ENCODE peak calls at places on chromosome 1, in seven cellular contexts. T is H9, V is IMR-90, M is neuronal stem cell, O is mesenchymal stem cell, D is trophoblast cell, H is H1. C is an unnamed sample.

GRCh38 chr1:92747735-92748134 is 37.2 kb downstream of the EVI5 start:
- DNase-seq in T (no peak), V (peak; percentile 28), M (no peak), O (peak; percentile 24), D (no peak), H (no peak), C (no peak)

GRCh38 chr1:243950166-243950565 is 100.1 kb upstream of the AKT3 start:
- DNase-seq in T (no peak), V (peak; percentile 94), M (no peak), O (peak; percentile 85), D (peak; percentile 61), H (peak; percentile 10), C (peak; percentile 62)

GRCh38 chr1:24875257-24875656 is 54.8 kb downstream of the RUNX3 start:
- DNase-seq in T (no peak), V (no peak), M (no peak), O (no peak), D (no peak), H (no peak), C (no peak)

GRCh38 chr1:160083968-160084770 is 2.8 kb downstream of the KCNJ9 start:
- DNase-seq in T (peak; percentile 92), V (no peak), M (no peak), O (peak; percentile 33), D (peak; percentile 93), H (peak; percentile 94), C (peak; percentile 88)

GRCh38 chr1:180151508-180151907 is 3.2 kb upstream of the QSOX1 start:
- DNase-seq in T (no peak), V (peak; percentile 95), M (no peak), O (peak; percentile 53), D (peak; percentile 83), H (no peak), C (no peak)

GRCh38 chr1:14599787-14600186 is 1.3 kb downstream of the KAZN start:
- DNase-seq in T (no peak), V (no peak), M (no peak), O (no peak), D (no peak), H (no peak), C (no peak)

GRCh38 chr1:235423214-235423652 is 56.0 kb downstream of the TBCE start:
- DNase-seq in T (no peak), V (no peak), M (no peak), O (no peak), D (no peak), H (no peak), C (no peak)

GRCh38 chr1:185998391-185998790 is 264.2 kb downstream of the HMCN1 start:
- DNase-seq in T (no peak), V (no peak), M (no peak), O (no peak), D (no peak), H (no peak), C (peak; percentile 38)

GRCh38 chr1:66996018-66996682 is 57.8 kb downstream of the SLC35D1 start:
- DNase-seq in T (peak; percentile 57), V (peak; percentile 77), M (peak; percentile 45), O (peak; percentile 72), D (peak; percentile 80), H (peak; percentile 58), C (peak; percentile 75)

GRCh38 chr1:61301824-61302652 is 219.7 kb downstream of the NFIA start:
- DNase-seq in T (no peak), V (peak; percentile 80), M (no peak), O (peak; percentile 63), D (no peak), H (no peak), C (no peak)

GRCh38 chr1:200411406-200412257 is 1.8 kb upstream of the ZNF281 start:
- DNase-seq in T (peak; percentile 93), V (no peak), M (no peak), O (no peak), D (no peak), H (peak; percentile 80), C (peak; percentile 96)

GRCh38 chr1:29179641-29180184 is 2.0 kb downstream of the SRSF4 start:
- DNase-seq in T (no peak), V (no peak), M (no peak), O (peak; percentile 40), D (no peak), H (no peak), C (no peak)

GRCh38 chr1:168285419-168285790 is 4.7 kb downstream of the TBX19 start:
- DNase-seq in T (no peak), V (no peak), M (no peak), O (no peak), D (no peak), H (no peak), C (peak; percentile 41)

GRCh38 chr1:184504012-184504694 is 117.3 kb downstream of the C1orf21 start:
- DNase-seq in T (no peak), V (no peak), M (no peak), O (no peak), D (peak; percentile 50), H (no peak), C (peak; percentile 43)

GRCh38 chr1:187630653-187631380 is 802.1 kb downstream of the PLA2G4A start:
- DNase-seq in T (peak; percentile 65), V (no peak), M (no peak), O (no peak), D (peak; percentile 2), H (no peak), C (peak; percentile 11)

GRCh38 chr1:22780696-22781095 is 70.1 kb downstream of the EPHB2 start:
- DNase-seq in T (peak; percentile 94), V (peak; percentile 16), M (peak; percentile 73), O (peak; percentile 29), D (peak; percentile 86), H (peak; percentile 91), C (peak; percentile 79)

GRCh38 chr1:89660086-89660946 is 27.4 kb downstream of the LRRC8C start:
- DNase-seq in T (no peak), V (peak; percentile 20), M (no peak), O (no peak), D (no peak), H (no peak), C (no peak)

GRCh38 chr1:6261615-6261995 is 707 bp upstream of the GPR153 start:
- DNase-seq in T (peak; percentile 75), V (no peak), M (no peak), O (no peak), D (no peak), H (no peak), C (peak; percentile 58)

GRCh38 chr1:173663159-173663558 is 6.5 kb downstream of the ANKRD45 start:
- DNase-seq in T (no peak), V (no peak), M (no peak), O (no peak), D (no peak), H (no peak), C (no peak)

GRCh38 chr1:106699436-106699835 is 357.0 kb upstream of the PRMT6 start:
- DNase-seq in T (no peak), V (no peak), M (no peak), O (no peak), D (no peak), H (no peak), C (no peak)

GRCh38 chr1:228842094-228842775 is 107.0 kb downstream of the RHOU start:
- DNase-seq in T (no peak), V (peak; percentile 90), M (no peak), O (peak; percentile 88), D (peak; percentile 86), H (no peak), C (peak; percentile 93)

GRCh38 chr1:44407430-44408180 is 2.5 kb downstream of the RNF220 start:
- DNase-seq in T (peak; percentile 49), V (no peak), M (no peak), O (peak; percentile 18), D (no peak), H (peak; percentile 77), C (peak; percentile 40)

GRCh38 chr1:150212070-150212469 is 23.8 kb downstream of the ANP32E start:
- DNase-seq in T (no peak), V (no peak), M (no peak), O (no peak), D (no peak), H (no peak), C (no peak)

GRCh38 chr1:62294211-62294610 is 25.0 kb downstream of the KANK4 start:
- DNase-seq in T (peak; percentile 59), V (no peak), M (no peak), O (no peak), D (peak; percentile 44), H (no peak), C (peak; percentile 69)

GRCh38 chr1:68361511-68361910 is 88.2 kb downstream of the RPE65 start:
- DNase-seq in T (no peak), V (peak; percentile 17), M (no peak), O (no peak), D (no peak), H (no peak), C (no peak)

GRCh38 chr1:151553659-151554058 is 13.6 kb downstream of the TUFT1 start:
- DNase-seq in T (no peak), V (peak; percentile 75), M (no peak), O (peak; percentile 32), D (no peak), H (no peak), C (no peak)

GRCh38 chr1:151556052-151556451 is 15.9 kb downstream of the TUFT1 start:
- DNase-seq in T (no peak), V (no peak), M (no peak), O (no peak), D (no peak), H (no peak), C (no peak)
- H2AK5ac ChIP-seq in T (no peak overlapping the region), V (no peak overlapping the region), M (no peak overlapping the region), O (no peak overlapping the region), D (no peak overlapping the region), H (no peak overlapping the region), C (no peak overlapping the region)

GRCh38 chr1:238241607-238242006 is 350.9 kb upstream of the ZP4 start:
- DNase-seq in T (no peak), V (no peak), M (no peak), O (no peak), D (no peak), H (no peak), C (no peak)
- H4K8ac ChIP-seq in T (no peak overlapping the region), V (no peak overlapping the region), M (no peak overlapping the region), O (no peak overlapping the region), D (no peak overlapping the region), H (no peak overlapping the region), C (no peak overlapping the region)

GRCh38 chr1:9183898-9184297 is 50.7 kb upstream of the H6PD start:
- DNase-seq in T (no peak), V (no peak), M (no peak), O (peak; percentile 44), D (no peak), H (no peak), C (peak; percentile 42)
- H3K18ac ChIP-seq in T (no peak overlapping the region), V (no peak overlapping the region), M (peak overlapping the region; percentile 4), O (no peak overlapping the region), D (no peak overlapping the region), H (no peak overlapping the region), C (no peak overlapping the region)

GRCh38 chr1:77412794-77413530 is 131.1 kb downstream of the AK5 start:
- DNase-seq in T (peak; percentile 33), V (no peak), M (peak; percentile 24), O (no peak), D (no peak), H (no peak), C (peak; percentile 33)

GRCh38 chr1:77413541-77414335 is 131.9 kb downstream of the AK5 start:
- DNase-seq in T (no peak), V (no peak), M (no peak), O (no peak), D (no peak), H (no peak), C (no peak)

GRCh38 chr1:77415585-77415984 is 133.8 kb downstream of the AK5 start:
- DNase-seq in T (no peak), V (no peak), M (no peak), O (no peak), D (no peak), H (no peak), C (no peak)

GRCh38 chr1:77412069-77412793 is 130.4 kb downstream of the AK5 start:
- DNase-seq in T (no peak), V (peak; percentile 66), M (no peak), O (peak; percentile 18), D (peak; percentile 14), H (no peak), C (peak; percentile 16)

GRCh38 chr1:77416692-77417450 is 135.1 kb downstream of the AK5 start:
- DNase-seq in T (no peak), V (peak; percentile 34), M (no peak), O (no peak), D (peak; percentile 12), H (no peak), C (peak; percentile 65)
- H2AK5ac ChIP-seq in T (no peak overlapping the region), V (peak overlapping the region; percentile 54), M (no peak overlapping the region), O (no peak overlapping the region), D (no peak overlapping the region), H (no peak overlapping the region), C (no peak overlapping the region)